ENCODE peak calls at places on chromosomes 2 and 18, in five cellular contexts. H, V, B, Q and E are unnamed samples.
A peak's percentile ranks its signal among the peaks of the same experiment; 100 is the strongest.

GRCh38 chr2:158953454-158953853 is 15.0 kb upstream of the TANC1 start:
- DNase-seq in H (no peak), Q (no peak), V (peak; percentile 28), B (no peak), E (peak; percentile 65)

GRCh38 chr2:239326831-239327535 is 73.8 kb downstream of the HDAC4 start:
- DNase-seq in B (no peak), V (no peak), Q (peak; percentile 86), H (no peak), E (no peak)

GRCh38 chr2:156455366-156455975 is 19.3 kb downstream of the GPD2 start:
- DNase-seq in B (no peak), H (no peak), Q (no peak), V (peak; percentile 38), E (peak; percentile 79)

GRCh38 chr2:131016826-131017596 is 76.2 kb downstream of the FAM168B start:
- DNase-seq in H (no peak), B (no peak), V (peak; percentile 14), Q (no peak), E (peak; percentile 81)

GRCh38 chr2:237412646-237413292 is 1.2 kb downstream of the COL6A3 start:
- DNase-seq in V (peak; percentile 35), Q (no peak), H (no peak), B (no peak), E (peak; percentile 55)

GRCh38 chr18:50507120-50507590 is 52.7 kb upstream of the MAPK4 start:
- DNase-seq in V (peak; percentile 29), B (peak; percentile 81), H (peak; percentile 16), Q (no peak), E (peak; percentile 32)

GRCh38 chr2:239954166-239955085 is 70.7 kb downstream of the NDUFA10 start:
- DNase-seq in Q (no peak), V (no peak), H (no peak), B (no peak), E (peak; percentile 33)

GRCh38 chr2:128637481-128638155 is 318.9 kb upstream of the HS6ST1 start:
- DNase-seq in H (no peak), Q (no peak), V (no peak), B (no peak), E (peak; percentile 30)

GRCh38 chr2:164757934-164758695 is 83.5 kb downstream of the COBLL1 start:
- DNase-seq in Q (no peak), B (no peak), H (no peak), V (peak; percentile 44), E (peak; percentile 65)

GRCh38 chr2:71861186-71862160 is 286.2 kb downstream of the CYP26B1 start:
- DNase-seq in H (no peak), V (no peak), B (no peak), Q (no peak), E (no peak)

GRCh38 chr18:52888014-52888413 is 548.0 kb downstream of the DCC start:
- DNase-seq in B (no peak), Q (no peak), H (no peak), V (no peak), E (no peak)

GRCh38 chr2:219446101-219446504 is 11.5 kb downstream of the SPEG start:
- DNase-seq in V (peak; percentile 44), B (no peak), H (no peak), Q (no peak), E (peak; percentile 78)

GRCh38 chr2:183292028-183292427 is 167.8 kb downstream of the NUP35 start:
- DNase-seq in Q (no peak), B (peak; percentile 8), V (no peak), H (no peak), E (no peak)

GRCh38 chr2:207869784-207870778 is 100.4 kb upstream of the FZD5 start:
- DNase-seq in H (no peak), B (no peak), V (peak; percentile 54), Q (no peak), E (peak; percentile 80)

GRCh38 chr2:102129956-102130650 is 12.4 kb upstream of the IL1R1 start:
- DNase-seq in Q (no peak), V (no peak), B (no peak), H (no peak), E (no peak)

GRCh38 chr18:46406539-46406932 is 250.5 kb downstream of the LOXHD1 start:
- DNase-seq in B (no peak), V (no peak), H (no peak), Q (no peak), E (no peak)

GRCh38 chr2:107338571-107338970 is 452.6 kb upstream of the ST6GAL2 start:
- DNase-seq in B (no peak), Q (no peak), H (no peak), V (no peak), E (no peak)

GRCh38 chr2:206218792-206219509 is 55.5 kb upstream of the ZDBF2 start:
- DNase-seq in V (no peak), B (no peak), Q (no peak), H (no peak), E (no peak)

GRCh38 chr2:134391751-134392160 is 137.9 kb downstream of the MGAT5 start:
- DNase-seq in B (no peak), H (no peak), V (no peak), Q (no peak), E (no peak)

GRCh38 chr2:187549951-187550555 is 4.2 kb downstream of the TFPI start:
- DNase-seq in Q (no peak), V (no peak), H (no peak), B (no peak), E (no peak)

GRCh38 chr2:69387770-69388481 is 899 bp upstream of the GFPT1 start:
- DNase-seq in H (no peak), V (no peak), Q (no peak), B (peak; percentile 1), E (no peak)

GRCh38 chr2:30265441-30266015 is 34.2 kb downstream of the LBH start:
- DNase-seq in H (no peak), B (no peak), Q (no peak), V (peak; percentile 11), E (peak; percentile 83)

GRCh38 chr2:198188982-198189381 is 384.6 kb downstream of the PLCL1 start:
- DNase-seq in H (no peak), V (no peak), Q (no peak), B (peak; percentile 25), E (no peak)

GRCh38 chr18:71809711-71810110 is 734.4 kb downstream of the CBLN2 start:
- DNase-seq in H (no peak), Q (no peak), V (no peak), B (no peak), E (no peak)

GRCh38 chr2:3778841-3779505 is 75.6 kb downstream of the DCDC2C start:
- DNase-seq in H (no peak), B (no peak), V (no peak), Q (no peak), E (no peak)

GRCh38 chr2:180367831-180368230 is 360.7 kb upstream of the CWC22 start:
- DNase-seq in B (no peak), Q (no peak), H (no peak), V (no peak), E (peak; percentile 70)

GRCh38 chr2:211068108-211068780 is 511.8 kb downstream of the CPS1 start:
- DNase-seq in H (no peak), V (no peak), B (no peak), Q (no peak), E (no peak)

GRCh38 chr2:241317391-241317790 is 1.7 kb downstream of the SEPTIN2 start:
- DNase-seq in H (no peak), B (no peak), Q (no peak), V (no peak), E (peak; percentile 40)

GRCh38 chr2:225737556-225737955 is 338.0 kb downstream of the NYAP2 start:
- DNase-seq in H (no peak), B (no peak), V (peak; percentile 76), Q (no peak), E (peak; percentile 46)

GRCh38 chr2:107730898-107731297 is 95.8 kb upstream of the RGPD4 start:
- DNase-seq in H (no peak), V (peak; percentile 3), Q (no peak), B (no peak), E (peak; percentile 2)

GRCh38 chr2:191935247-191935646 is 88.4 kb upstream of the CAVIN2 start:
- DNase-seq in Q (no peak), V (no peak), B (peak; percentile 27), H (peak; percentile 72), E (no peak)